ENCODE peak calls at places on chromosomes 12 and 14, in seven cellular contexts. One of them, this sample, is unnamed.

GRCh38 chr14:55701638-55702037 is 121.6 kb downstream of the KTN1 start:
- DNase-seq in A172: no peak
- DNase-seq in GM04504: no peak
- DNase-seq in fibroblast of the aortic adventitia: peak
- DNase-seq in GM04503: no peak
- DNase-seq in NCI-H1694: no peak
- DNase-seq in cardiac muscle cell: no peak
- DNase-seq in this sample: no peak

GRCh38 chr12:7638764-7639570 is 26.7 kb downstream of the APOBEC1 start:
- DNase-seq in A172: peak
- DNase-seq in GM04504: peak
- DNase-seq in fibroblast of the aortic adventitia: peak
- DNase-seq in GM04503: peak
- DNase-seq in NCI-H1694: peak
- DNase-seq in cardiac muscle cell: peak
- DNase-seq in this sample: peak

GRCh38 chr14:93946506-93947170 is 19.5 kb downstream of the FAM181A start:
- DNase-seq in A172: no peak
- DNase-seq in GM04504: no peak
- DNase-seq in fibroblast of the aortic adventitia: no peak
- DNase-seq in GM04503: no peak
- DNase-seq in NCI-H1694: no peak
- DNase-seq in cardiac muscle cell: no peak
- DNase-seq in this sample: peak

GRCh38 chr12:66636771-66637170 is 42.1 kb downstream of the GRIP1 start:
- DNase-seq in A172: no peak
- DNase-seq in GM04504: no peak
- DNase-seq in fibroblast of the aortic adventitia: no peak
- DNase-seq in GM04503: no peak
- DNase-seq in NCI-H1694: no peak
- DNase-seq in cardiac muscle cell: no peak
- DNase-seq in this sample: no peak

GRCh38 chr14:105495101-105495989 is 4.3 kb downstream of the TEDC1 start:
- DNase-seq in A172: no peak
- DNase-seq in GM04504: no peak
- DNase-seq in fibroblast of the aortic adventitia: no peak
- DNase-seq in GM04503: no peak
- DNase-seq in NCI-H1694: no peak
- DNase-seq in cardiac muscle cell: no peak
- DNase-seq in this sample: no peak

GRCh38 chr14:70442750-70443149 is 9.2 kb upstream of the ADAM21 start:
- DNase-seq in A172: no peak
- DNase-seq in GM04504: no peak
- DNase-seq in fibroblast of the aortic adventitia: no peak
- DNase-seq in GM04503: no peak
- DNase-seq in NCI-H1694: no peak
- DNase-seq in cardiac muscle cell: no peak
- DNase-seq in this sample: no peak

GRCh38 chr12:88577537-88577936 is 2.7 kb downstream of the KITLG start:
- DNase-seq in A172: peak
- DNase-seq in GM04504: no peak
- DNase-seq in fibroblast of the aortic adventitia: no peak
- DNase-seq in GM04503: no peak
- DNase-seq in NCI-H1694: no peak
- DNase-seq in cardiac muscle cell: peak
- DNase-seq in this sample: no peak

GRCh38 chr14:85529803-85530574 is at the start of gene FLRT2:
- DNase-seq in A172: peak
- DNase-seq in GM04504: peak
- DNase-seq in fibroblast of the aortic adventitia: peak
- DNase-seq in GM04503: peak
- DNase-seq in NCI-H1694: no peak
- DNase-seq in cardiac muscle cell: peak
- DNase-seq in this sample: no peak

GRCh38 chr12:1830401-1830845 is 10.1 kb downstream of the LRTM2 start:
- DNase-seq in A172: no peak
- DNase-seq in GM04504: no peak
- DNase-seq in fibroblast of the aortic adventitia: no peak
- DNase-seq in GM04503: no peak
- DNase-seq in NCI-H1694: no peak
- DNase-seq in cardiac muscle cell: no peak
- DNase-seq in this sample: no peak

GRCh38 chr12:86148612-86149011 is 107.6 kb downstream of the MGAT4C start:
- DNase-seq in A172: no peak
- DNase-seq in GM04504: no peak
- DNase-seq in fibroblast of the aortic adventitia: peak
- DNase-seq in GM04503: no peak
- DNase-seq in NCI-H1694: no peak
- DNase-seq in cardiac muscle cell: no peak
- DNase-seq in this sample: no peak

GRCh38 chr14:22071001-22071400 is 397.4 kb upstream of the OR4E1 start:
- DNase-seq in A172: no peak
- DNase-seq in GM04504: no peak
- DNase-seq in fibroblast of the aortic adventitia: no peak
- DNase-seq in GM04503: no peak
- DNase-seq in NCI-H1694: no peak
- DNase-seq in cardiac muscle cell: no peak
- DNase-seq in this sample: no peak

GRCh38 chr12:10668526-10668925 is 5.3 kb downstream of the STYK1 start:
- DNase-seq in A172: no peak
- DNase-seq in GM04504: no peak
- DNase-seq in fibroblast of the aortic adventitia: no peak
- DNase-seq in GM04503: no peak
- DNase-seq in NCI-H1694: no peak
- DNase-seq in cardiac muscle cell: no peak
- DNase-seq in this sample: no peak

GRCh38 chr14:30553311-30553989 is 5.5 kb upstream of the G2E3 start:
- DNase-seq in A172: peak
- DNase-seq in GM04504: peak
- DNase-seq in fibroblast of the aortic adventitia: peak
- DNase-seq in GM04503: peak
- DNase-seq in NCI-H1694: no peak
- DNase-seq in cardiac muscle cell: no peak
- DNase-seq in this sample: no peak

GRCh38 chr14:31000629-31001338 is 24.7 kb upstream of the AP4S1 start:
- DNase-seq in A172: no peak
- DNase-seq in GM04504: no peak
- DNase-seq in fibroblast of the aortic adventitia: peak
- DNase-seq in GM04503: no peak
- DNase-seq in NCI-H1694: no peak
- DNase-seq in cardiac muscle cell: no peak
- DNase-seq in this sample: no peak

GRCh38 chr14:94638330-94638729 is 26.1 kb downstream of the SERPINA3 start:
- DNase-seq in A172: no peak
- DNase-seq in GM04504: no peak
- DNase-seq in fibroblast of the aortic adventitia: no peak
- DNase-seq in GM04503: no peak
- DNase-seq in NCI-H1694: no peak
- DNase-seq in cardiac muscle cell: no peak
- DNase-seq in this sample: no peak

GRCh38 chr12:118455327-118455726 is 79.0 kb downstream of the SUDS3 start:
- DNase-seq in A172: no peak
- DNase-seq in GM04504: no peak
- DNase-seq in fibroblast of the aortic adventitia: no peak
- DNase-seq in GM04503: no peak
- DNase-seq in NCI-H1694: no peak
- DNase-seq in cardiac muscle cell: no peak
- DNase-seq in this sample: no peak

GRCh38 chr14:77043177-77043983 is 14.9 kb upstream of the IRF2BPL start:
- DNase-seq in A172: peak
- DNase-seq in GM04504: peak
- DNase-seq in fibroblast of the aortic adventitia: peak
- DNase-seq in GM04503: peak
- DNase-seq in NCI-H1694: no peak
- DNase-seq in cardiac muscle cell: peak
- DNase-seq in this sample: no peak

GRCh38 chr12:20189767-20190166 is 178.6 kb upstream of the PDE3A start:
- DNase-seq in A172: no peak
- DNase-seq in GM04504: no peak
- DNase-seq in fibroblast of the aortic adventitia: no peak
- DNase-seq in GM04503: no peak
- DNase-seq in NCI-H1694: no peak
- DNase-seq in cardiac muscle cell: peak
- DNase-seq in this sample: no peak

GRCh38 chr12:100473716-100474150 is at the start of gene NR1H4:
- DNase-seq in A172: peak
- DNase-seq in GM04504: peak
- DNase-seq in fibroblast of the aortic adventitia: peak
- DNase-seq in GM04503: no peak
- DNase-seq in NCI-H1694: no peak
- DNase-seq in cardiac muscle cell: no peak
- DNase-seq in this sample: no peak

GRCh38 chr14:55938249-55938791 is 179.9 kb upstream of the PELI2 start:
- DNase-seq in A172: no peak
- DNase-seq in GM04504: peak
- DNase-seq in fibroblast of the aortic adventitia: no peak
- DNase-seq in GM04503: peak
- DNase-seq in NCI-H1694: peak
- DNase-seq in cardiac muscle cell: no peak
- DNase-seq in this sample: peak

GRCh38 chr14:104432611-104433231 is 146.8 kb upstream of the C14orf180 start:
- DNase-seq in A172: no peak
- DNase-seq in GM04504: no peak
- DNase-seq in fibroblast of the aortic adventitia: no peak
- DNase-seq in GM04503: no peak
- DNase-seq in NCI-H1694: no peak
- DNase-seq in cardiac muscle cell: no peak
- DNase-seq in this sample: no peak

GRCh38 chr14:65824285-65824977 is 411.9 kb downstream of the FUT8 start:
- DNase-seq in A172: peak
- DNase-seq in GM04504: peak
- DNase-seq in fibroblast of the aortic adventitia: peak
- DNase-seq in GM04503: peak
- DNase-seq in NCI-H1694: peak
- DNase-seq in cardiac muscle cell: peak
- DNase-seq in this sample: peak

GRCh38 chr12:62799126-62799736 is 135.7 kb downstream of the PPM1H start:
- DNase-seq in A172: peak
- DNase-seq in GM04504: peak
- DNase-seq in fibroblast of the aortic adventitia: peak
- DNase-seq in GM04503: no peak
- DNase-seq in NCI-H1694: peak
- DNase-seq in cardiac muscle cell: peak
- DNase-seq in this sample: peak

GRCh38 chr14:100130471-100130870 is 29.0 kb downstream of the DEGS2 start:
- DNase-seq in A172: no peak
- DNase-seq in GM04504: no peak
- DNase-seq in fibroblast of the aortic adventitia: no peak
- DNase-seq in GM04503: no peak
- DNase-seq in NCI-H1694: peak
- DNase-seq in cardiac muscle cell: no peak
- DNase-seq in this sample: no peak

GRCh38 chr12:15584366-15585041 is 204.7 kb downstream of the EPS8 start:
- DNase-seq in A172: peak
- DNase-seq in GM04504: no peak
- DNase-seq in fibroblast of the aortic adventitia: peak
- DNase-seq in GM04503: no peak
- DNase-seq in NCI-H1694: peak
- DNase-seq in cardiac muscle cell: peak
- DNase-seq in this sample: no peak

GRCh38 chr14:91129261-91129660 is 15.4 kb downstream of the DGLUCY start:
- DNase-seq in A172: no peak
- DNase-seq in GM04504: no peak
- DNase-seq in fibroblast of the aortic adventitia: no peak
- DNase-seq in GM04503: no peak
- DNase-seq in NCI-H1694: no peak
- DNase-seq in cardiac muscle cell: no peak
- DNase-seq in this sample: no peak

GRCh38 chr12:113268621-113269020 is 47.4 kb downstream of the TPCN1 start:
- DNase-seq in A172: no peak
- DNase-seq in GM04504: no peak
- DNase-seq in fibroblast of the aortic adventitia: no peak
- DNase-seq in GM04503: no peak
- DNase-seq in NCI-H1694: no peak
- DNase-seq in cardiac muscle cell: no peak
- DNase-seq in this sample: no peak